ENCODE peak calls at places on chromosomes 1 and 21, in eight cellular contexts. C is Right ventricle myocardium inferior; K is EL; P is dermis blood vessel endothelial cell; J is thoracic aorta; U is bronchial epithelial cell; L is G401; X is activated naive CD4-positive, alpha-beta T cell treated with anti-CD3 and anti-CD28 coated beads, Interleukin-2, amount 50 U/mL, for 16 hours. S is an unnamed sample.

GRCh38 chr21:41233913-41234312 is 66.0 kb downstream of the BACE2 start:
- DNase-seq in C (no peak), K (no peak), P (no peak), J (no peak), U (no peak), L (no peak), X (no peak), S (no peak)

GRCh38 chr1:205481629-205482071 is 22.8 kb upstream of the CDK18 start:
- DNase-seq in C (no peak), K (no peak), P (no peak), J (no peak), U (peak), L (no peak), X (no peak), S (no peak)

GRCh38 chr21:17185685-17186084 is 327.2 kb upstream of the CXADR start:
- DNase-seq in C (no peak), K (no peak), P (no peak), J (no peak), U (no peak), L (no peak), X (no peak), S (no peak)

GRCh38 chr1:199691540-199691939 is 336.0 kb upstream of the NR5A2 start:
- DNase-seq in C (no peak), K (peak), P (peak), J (no peak), U (peak), L (no peak), X (no peak), S (no peak)

GRCh38 chr1:47444578-47445465 is 7.0 kb downstream of the FOXD2 start:
- DNase-seq in C (no peak), K (peak), P (no peak), J (no peak), U (peak), L (no peak), X (no peak), S (no peak)

GRCh38 chr1:113042336-113043143 is 30.5 kb upstream of the LRIG2 start:
- DNase-seq in C (peak), K (peak), P (peak), J (peak), U (peak), L (peak), X (no peak), S (peak)

GRCh38 chr1:35047188-35047858 is 15.6 kb upstream of the ZMYM6 start:
- DNase-seq in C (no peak), K (peak), P (peak), J (no peak), U (peak), L (no peak), X (no peak), S (no peak)

GRCh38 chr1:167057297-167057688 is 32.9 kb downstream of the GPA33 start:
- DNase-seq in C (no peak), K (peak), P (peak), J (no peak), U (peak), L (peak), X (no peak), S (peak)

GRCh38 chr1:2174348-2175054 is 20.1 kb downstream of the FAAP20 start:
- DNase-seq in C (peak), K (peak), P (peak), J (no peak), U (peak), L (peak), X (peak), S (peak)

GRCh38 chr1:67020304-67020703 is 33.6 kb downstream of the SLC35D1 start:
- DNase-seq in C (no peak), K (peak), P (peak), J (no peak), U (no peak), L (no peak), X (no peak), S (no peak)

GRCh38 chr21:46188226-46189212 is 4.3 kb upstream of the SPATC1L start:
- DNase-seq in C (no peak), K (peak), P (peak), J (no peak), U (peak), L (no peak), X (no peak), S (peak)

GRCh38 chr1:20724364-20725188 is 6.8 kb upstream of the KIF17 start:
- DNase-seq in C (no peak), K (no peak), P (no peak), J (no peak), U (no peak), L (no peak), X (no peak), S (no peak)

GRCh38 chr1:105779727-105780126 is 1276.7 kb upstream of the PRMT6 start:
- DNase-seq in C (no peak), K (no peak), P (no peak), J (no peak), U (no peak), L (no peak), X (no peak), S (no peak)